ENCODE peak calls at places on chromosomes 2 and 18, in four cellular contexts. E is KBM-7, C is HEK293T, N is mucosa of descending colon. L is an unnamed sample.

GRCh38 chr2:20650412-20650879 is 452 bp downstream of the HS1BP3 start:
- DNase-seq in E (no peak), C (peak), N (no peak), L (peak)

GRCh38 chr2:73117441-73117840 is 4.7 kb upstream of the RAB11FIP5 start:
- DNase-seq in E (no peak), C (no peak), N (no peak), L (no peak)

GRCh38 chr2:127733816-127734537 is 32.7 kb downstream of the SFT2D3 start:
- DNase-seq in E (no peak), C (no peak), N (no peak), L (no peak)

GRCh38 chr18:26757263-26758019 is 108.1 kb downstream of the AQP4 start:
- DNase-seq in E (no peak), C (no peak), N (no peak), L (no peak)

GRCh38 chr18:50422286-50422898 is 47.5 kb downstream of the SKA1 start:
- DNase-seq in E (no peak), C (no peak), N (no peak), L (no peak)

GRCh38 chr2:69554981-69555380 is 88.6 kb downstream of the AAK1 start:
- DNase-seq in E (peak), C (no peak), N (no peak), L (no peak)

GRCh38 chr2:231987088-231987788 is 25.7 kb downstream of the DIS3L2 start:
- DNase-seq in E (no peak), C (no peak), N (no peak), L (no peak)

GRCh38 chr2:54904836-54905235 is 145.4 kb downstream of the RTN4 start:
- DNase-seq in E (no peak), C (no peak), N (peak), L (no peak)

GRCh38 chr2:217332866-217333265 is 473.0 kb upstream of the TNP1 start:
- DNase-seq in E (no peak), C (no peak), N (no peak), L (no peak)

GRCh38 chr2:102037681-102038080 is 45.9 kb downstream of the IL1R2 start:
- DNase-seq in E (no peak), C (no peak), N (no peak), L (no peak)

GRCh38 chr18:74524097-74524496 is 10.2 kb upstream of the CNDP1 start:
- DNase-seq in E (peak), C (no peak), N (peak), L (no peak)

GRCh38 chr2:166651080-166651675 is 157.1 kb upstream of the SCN7A start:
- DNase-seq in E (no peak), C (no peak), N (no peak), L (no peak)

GRCh38 chr2:189015378-189015777 is 41.2 kb downstream of the COL3A1 start:
- DNase-seq in E (no peak), C (no peak), N (no peak), L (no peak)

GRCh38 chr2:223076573-223076972 is 24.6 kb downstream of the KCNE4 start:
- DNase-seq in E (no peak), C (no peak), N (no peak), L (no peak)

GRCh38 chr2:164515030-164515429 is 106.3 kb downstream of the GRB14 start:
- DNase-seq in E (no peak), C (no peak), N (no peak), L (no peak)

L was measured in OCI-LY7.